ENCODE peak calls at places on chromosomes 3 and 15, in four cellular contexts. One of them, this sample, is unnamed.

GRCh38 chr15:62901087-62901486 is 141.5 kb upstream of the TPM1 start:
- DNase-seq in BJ: no peak
- DNase-seq in choroid plexus epithelial cell: no peak
- DNase-seq in colonic mucosa: no peak
- DNase-seq in this sample: no peak

GRCh38 chr15:100707229-100707628 is 104.8 kb downstream of the ASB7 start:
- DNase-seq in BJ: no peak
- DNase-seq in choroid plexus epithelial cell: no peak
- DNase-seq in colonic mucosa: no peak
- DNase-seq in this sample: no peak

GRCh38 chr3:146308682-146309081 is 57.8 kb upstream of the PLSCR4 start:
- DNase-seq in BJ: peak; percentile 29
- DNase-seq in choroid plexus epithelial cell: peak; percentile 73
- DNase-seq in colonic mucosa: no peak
- DNase-seq in this sample: no peak

GRCh38 chr3:191762323-191762960 is 301.5 kb downstream of the PYDC2 start:
- DNase-seq in BJ: no peak
- DNase-seq in choroid plexus epithelial cell: peak; percentile 61
- DNase-seq in colonic mucosa: no peak
- DNase-seq in this sample: no peak

GRCh38 chr15:85837881-85838280 is 43.2 kb upstream of the KLHL25 start:
- DNase-seq in BJ: no peak
- DNase-seq in choroid plexus epithelial cell: no peak
- DNase-seq in colonic mucosa: peak; percentile 67
- DNase-seq in this sample: no peak

GRCh38 chr15:76345269-76345879 is 8.8 kb downstream of the ISL2 start:
- DNase-seq in BJ: no peak
- DNase-seq in choroid plexus epithelial cell: no peak
- DNase-seq in colonic mucosa: no peak
- DNase-seq in this sample: no peak

GRCh38 chr15:40322531-40323238 is 807 bp upstream of the INAFM2 start:
- DNase-seq in BJ: no peak
- DNase-seq in choroid plexus epithelial cell: no peak
- DNase-seq in colonic mucosa: no peak
- DNase-seq in this sample: no peak

GRCh38 chr3:13419356-13420050 is 619 bp downstream of the NUP210 start:
- DNase-seq in BJ: no peak
- DNase-seq in choroid plexus epithelial cell: no peak
- DNase-seq in colonic mucosa: no peak
- DNase-seq in this sample: no peak

GRCh38 chr3:194556086-194557056 is 69.6 kb upstream of the ATP13A3 start:
- DNase-seq in BJ: no peak
- DNase-seq in choroid plexus epithelial cell: peak; percentile 42
- DNase-seq in colonic mucosa: no peak
- DNase-seq in this sample: no peak

GRCh38 chr15:65411470-65412071 is 11.2 kb downstream of the IGDCC4 start:
- DNase-seq in BJ: no peak
- DNase-seq in choroid plexus epithelial cell: peak; percentile 57
- DNase-seq in colonic mucosa: no peak
- DNase-seq in this sample: no peak

GRCh38 chr3:47225310-47225906 is 57.2 kb downstream of the KIF9 start:
- DNase-seq in BJ: peak; percentile 5
- DNase-seq in choroid plexus epithelial cell: peak; percentile 69
- DNase-seq in colonic mucosa: no peak
- DNase-seq in this sample: no peak

GRCh38 chr3:22231061-22231460 is 480.1 kb upstream of the ZNF385D start:
- DNase-seq in BJ: no peak
- DNase-seq in choroid plexus epithelial cell: peak; percentile 76
- DNase-seq in colonic mucosa: no peak
- DNase-seq in this sample: no peak

GRCh38 chr15:37098468-37099320 is 1.7 kb downstream of the MEIS2 start:
- DNase-seq in BJ: no peak
- DNase-seq in choroid plexus epithelial cell: peak; percentile 53
- DNase-seq in colonic mucosa: no peak
- DNase-seq in this sample: no peak

DNA sequence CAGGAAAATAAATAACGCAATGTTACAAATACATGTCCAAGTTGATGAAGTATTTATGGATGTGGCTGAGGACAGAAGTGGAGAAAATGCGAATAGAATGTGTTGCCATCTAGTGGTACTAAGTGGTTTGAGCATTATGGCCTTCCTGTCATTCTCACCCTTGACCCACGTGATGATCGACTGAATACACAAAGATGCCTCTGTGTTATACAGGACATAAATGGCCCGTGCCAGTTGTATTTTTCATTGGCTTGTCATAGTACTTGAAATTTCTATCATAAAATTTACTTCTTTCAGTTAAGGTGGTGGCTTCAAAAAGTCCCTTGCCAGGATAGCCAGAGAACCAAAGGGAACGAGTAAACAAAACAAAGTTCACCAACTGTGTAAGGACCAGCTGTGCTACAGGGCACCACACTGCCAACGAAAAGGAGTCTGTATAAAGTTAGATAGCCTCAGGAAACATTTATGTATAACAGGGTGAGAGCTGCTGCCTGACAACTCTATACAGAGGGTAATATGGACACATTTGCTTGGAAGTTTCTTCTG is 103.7 kb downstream of the MYH15 start:
- DNase-seq in BJ: no peak
- DNase-seq in choroid plexus epithelial cell: peak; percentile 86
- DNase-seq in colonic mucosa: peak; percentile 84
- DNase-seq in this sample: no peak
- TF ChIP-seq CTCF in BJ: peak; percentile 79
- TF ChIP-seq CTCF in choroid plexus epithelial cell: peak; percentile 86
- TF ChIP-seq CTCF in colonic mucosa: peak; percentile 71
- TF ChIP-seq CTCF in this sample: peak; percentile 70

GRCh38 chr15:33314115-33314514 is 3.3 kb downstream of the RYR3 start:
- DNase-seq in BJ: no peak
- DNase-seq in choroid plexus epithelial cell: no peak
- DNase-seq in colonic mucosa: no peak
- DNase-seq in this sample: no peak

GRCh38 chr15:33310481-33311311 is at the start of gene RYR3:
- DNase-seq in BJ: no peak
- DNase-seq in choroid plexus epithelial cell: peak; percentile 32
- DNase-seq in colonic mucosa: no peak
- DNase-seq in this sample: no peak

GRCh38 chr15:33313491-33313890 is 2.7 kb downstream of the RYR3 start:
- DNase-seq in BJ: no peak
- DNase-seq in choroid plexus epithelial cell: no peak
- DNase-seq in colonic mucosa: no peak
- DNase-seq in this sample: no peak

GRCh38 chr15:33309602-33310276 is 1.0 kb upstream of the RYR3 start:
- DNase-seq in BJ: no peak
- DNase-seq in choroid plexus epithelial cell: peak; percentile 5
- DNase-seq in colonic mucosa: peak; percentile 20
- DNase-seq in this sample: no peak

DNA sequence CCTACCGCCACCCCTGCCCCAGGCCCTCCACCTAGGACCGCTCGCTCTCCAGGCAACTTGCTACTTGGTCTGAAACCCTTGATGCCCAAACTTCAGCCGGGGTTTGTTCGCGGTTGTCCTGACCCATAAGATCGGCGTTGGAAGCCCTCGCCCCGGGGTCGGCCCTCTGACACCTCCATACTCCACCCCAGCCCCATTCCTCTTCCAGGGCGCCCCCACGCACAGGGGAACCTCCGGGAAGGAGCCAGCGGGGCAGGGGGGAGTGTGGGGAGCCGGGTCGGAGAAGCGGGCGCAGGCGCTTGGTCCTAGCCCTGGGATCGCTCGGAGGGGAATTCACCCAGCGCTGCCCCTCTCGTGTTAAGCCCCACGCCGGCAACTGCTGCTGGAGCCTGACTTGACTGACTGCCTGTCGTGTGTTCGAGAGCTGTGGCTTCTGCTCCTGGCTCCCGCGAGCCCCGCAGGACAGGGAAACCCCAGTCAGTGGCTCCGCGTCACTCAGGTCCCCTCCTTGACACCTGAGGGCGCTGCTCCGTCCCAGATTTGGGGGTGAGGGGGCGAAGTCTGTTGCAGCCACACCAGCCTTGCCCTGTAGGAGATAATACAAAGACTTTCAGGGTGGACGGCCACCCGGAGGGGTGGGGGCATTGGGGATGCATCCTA is 675 bp downstream of the RYR3 start:
- DNase-seq in BJ: no peak
- DNase-seq in choroid plexus epithelial cell: no peak
- DNase-seq in colonic mucosa: no peak
- DNase-seq in this sample: no peak
- TF ChIP-seq CTCF in BJ: no peak
- TF ChIP-seq CTCF in choroid plexus epithelial cell: no peak
- TF ChIP-seq CTCF in colonic mucosa: no peak
- TF ChIP-seq CTCF in this sample: no peak

DNA sequence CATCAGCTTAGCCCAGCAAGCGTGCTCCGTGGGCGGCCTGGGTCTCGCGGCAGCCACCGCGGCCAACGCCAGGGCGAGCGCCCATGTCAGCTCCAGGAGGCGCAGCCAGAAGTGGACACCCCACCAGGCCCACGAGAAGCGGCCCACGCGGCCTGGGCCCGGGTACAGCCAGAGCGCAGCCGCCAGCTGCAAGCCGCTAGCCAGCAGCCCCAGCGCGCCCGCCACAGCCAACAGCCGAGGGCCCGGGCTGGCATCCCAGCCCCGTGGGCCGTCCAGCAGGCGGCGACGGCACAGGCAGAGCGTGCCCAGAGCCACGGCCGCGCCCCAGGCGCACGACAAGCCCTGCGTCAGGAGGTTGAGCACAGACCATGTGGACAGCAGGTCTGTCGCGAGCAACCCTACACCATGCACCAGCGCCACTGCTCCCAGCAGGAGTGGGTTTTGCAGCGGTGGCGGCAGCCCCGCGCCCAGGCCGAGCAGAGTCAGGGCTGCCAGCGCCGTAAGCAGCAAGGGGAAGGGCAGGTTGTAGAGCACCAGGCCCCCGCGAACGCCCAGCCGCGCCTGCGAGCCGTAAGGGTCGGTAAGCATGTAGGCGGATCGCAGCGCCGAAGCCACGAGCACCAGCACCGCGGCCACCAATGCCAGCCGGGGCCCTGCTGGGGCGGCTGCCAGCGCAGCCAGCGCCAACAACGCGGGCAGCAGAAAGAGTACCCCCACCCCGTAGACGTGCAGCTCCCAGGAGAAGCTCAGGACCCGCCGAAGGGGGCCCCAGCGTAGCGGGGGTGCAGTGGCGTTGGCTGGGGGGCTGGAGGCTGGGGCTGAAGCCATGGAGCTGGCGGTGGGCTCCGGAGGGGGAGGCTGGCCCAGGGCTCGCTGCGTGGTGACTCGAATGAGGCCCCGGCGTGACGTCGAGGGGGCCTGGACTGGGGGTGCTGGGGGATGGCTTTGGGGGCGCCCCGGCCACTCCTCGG is 4.9 kb downstream of the PRRT3 start:
- DNase-seq in BJ: no peak
- DNase-seq in choroid plexus epithelial cell: peak; percentile 60
- DNase-seq in colonic mucosa: peak; percentile 79
- DNase-seq in this sample: no peak
- TF ChIP-seq CTCF in BJ: peak; percentile 50
- TF ChIP-seq CTCF in choroid plexus epithelial cell: peak; percentile 39
- TF ChIP-seq CTCF in colonic mucosa: no peak
- TF ChIP-seq CTCF in this sample: no peak

DNA sequence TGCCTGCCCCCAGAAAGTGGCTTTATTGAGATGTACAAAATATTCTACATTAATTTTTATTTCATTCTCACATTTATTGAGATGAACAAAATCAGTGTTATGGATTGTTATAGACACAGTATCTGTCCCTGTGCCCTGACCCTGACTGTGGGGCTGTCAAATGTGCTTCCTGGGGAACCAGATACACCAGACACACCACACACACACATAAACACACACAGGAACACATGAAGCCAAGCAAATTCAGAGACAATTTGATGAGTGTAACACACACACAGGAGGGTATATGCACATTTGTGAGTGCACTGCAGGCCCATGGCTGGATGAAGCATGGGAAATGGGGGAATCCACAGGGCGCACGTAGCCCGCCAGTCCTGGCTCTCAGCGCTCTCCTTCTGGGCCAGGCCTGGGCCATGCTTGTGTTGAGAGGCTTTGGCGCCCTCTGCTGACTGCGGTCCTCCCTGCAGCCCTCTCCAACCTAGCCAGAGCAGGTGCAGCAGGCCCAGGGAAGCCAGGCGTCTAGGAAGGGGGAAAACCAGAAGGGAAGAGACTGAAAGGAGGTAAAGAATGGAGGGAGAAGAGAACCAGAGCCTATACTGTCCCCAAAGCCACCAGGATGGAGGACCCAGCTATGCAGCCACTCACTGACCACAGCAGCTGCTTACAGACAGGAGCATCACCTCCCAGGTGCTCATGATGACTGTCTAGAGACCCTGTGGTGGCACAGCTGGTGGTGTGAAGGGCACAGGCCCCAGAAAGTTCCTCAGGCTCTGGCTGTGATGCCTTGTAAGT is 18.0 kb upstream of the LOXL1 start:
- DNase-seq in BJ: no peak
- DNase-seq in choroid plexus epithelial cell: peak; percentile 86
- DNase-seq in colonic mucosa: peak; percentile 78
- DNase-seq in this sample: peak; percentile 66
- TF ChIP-seq CTCF in BJ: peak; percentile 97
- TF ChIP-seq CTCF in choroid plexus epithelial cell: peak; percentile 93
- TF ChIP-seq CTCF in colonic mucosa: peak; percentile 85
- TF ChIP-seq CTCF in this sample: peak; percentile 80

GRCh38 chr3:2247249-2247648 is 148.6 kb downstream of the CNTN4 start:
- DNase-seq in BJ: no peak
- DNase-seq in choroid plexus epithelial cell: no peak
- DNase-seq in colonic mucosa: no peak
- DNase-seq in this sample: no peak
- TF ChIP-seq CTCF in BJ: no peak
- TF ChIP-seq CTCF in choroid plexus epithelial cell: no peak
- TF ChIP-seq CTCF in colonic mucosa: no peak
- TF ChIP-seq CTCF in this sample: no peak

GRCh38 chr3:155093261-155093660 is 13.1 kb downstream of the MME start:
- DNase-seq in BJ: no peak
- DNase-seq in choroid plexus epithelial cell: no peak
- DNase-seq in colonic mucosa: no peak
- DNase-seq in this sample: no peak
- TF ChIP-seq CTCF in BJ: no peak
- TF ChIP-seq CTCF in choroid plexus epithelial cell: no peak
- TF ChIP-seq CTCF in colonic mucosa: no peak
- TF ChIP-seq CTCF in this sample: no peak

GRCh38 chr3:120640231-120640630 is 41.8 kb downstream of the HGD start:
- DNase-seq in BJ: no peak
- DNase-seq in choroid plexus epithelial cell: no peak
- DNase-seq in colonic mucosa: no peak
- DNase-seq in this sample: no peak

GRCh38 chr3:120641696-120642246 is 40.3 kb downstream of the HGD start:
- DNase-seq in BJ: no peak
- DNase-seq in choroid plexus epithelial cell: no peak
- DNase-seq in colonic mucosa: no peak
- DNase-seq in this sample: no peak

GRCh38 chr3:120646771-120647449 is 35.1 kb downstream of the HGD start:
- DNase-seq in BJ: no peak
- DNase-seq in choroid plexus epithelial cell: no peak
- DNase-seq in colonic mucosa: no peak
- DNase-seq in this sample: no peak

GRCh38 chr3:120645083-120645800 is 36.8 kb downstream of the HGD start:
- DNase-seq in BJ: no peak
- DNase-seq in choroid plexus epithelial cell: peak; percentile 34
- DNase-seq in colonic mucosa: no peak
- DNase-seq in this sample: no peak

GRCh38 chr3:120642368-120642948 is 39.6 kb downstream of the HGD start:
- DNase-seq in BJ: no peak
- DNase-seq in choroid plexus epithelial cell: peak; percentile 67
- DNase-seq in colonic mucosa: no peak
- DNase-seq in this sample: no peak
- TF ChIP-seq CTCF in BJ: no peak
- TF ChIP-seq CTCF in choroid plexus epithelial cell: peak; percentile 34
- TF ChIP-seq CTCF in colonic mucosa: no peak
- TF ChIP-seq CTCF in this sample: no peak